ENCODE peak calls at places on chromosomes 13 and 19, in ten cellular contexts. Q is lower lobe of right lung; I is psoas muscle; P is activated T-cell treated with anti-CD3 and anti-CD28 coated beads, Interleukin-2, amount 50 U/mL, for 72 hours; R is sciatic nerve; K is HCT116; U is foreskin keratinocyte; S is upper lobe of left lung; T is activated CD8-positive, alpha-beta T cell treated with anti-CD3 and anti-CD28 coated beads for 36 hours; H is PC-3. M is an unnamed sample.

GRCh38 chr13:51643114-51643881 is 59.0 kb downstream of the WDFY2 start:
- ATAC-seq in Q (no peak), I (peak; percentile 27), P (no peak), R (peak; percentile 11), K (peak; percentile 61), U (peak; percentile 88), S (peak; percentile 59), T (peak; percentile 12), H (peak; percentile 58), M (peak; percentile 41)

GRCh38 chr19:48680436-48681126 is 7.8 kb upstream of the NTN5 start:
- ATAC-seq in Q (no peak), I (peak; percentile 13), P (no peak), R (no peak), K (no peak), U (no peak), S (no peak), T (no peak), H (no peak), M (no peak)

GRCh38 chr13:49020328-49020727 is 44.6 kb downstream of the FNDC3A start:
- ATAC-seq in Q (no peak), I (no peak), P (no peak), R (no peak), K (no peak), U (no peak), S (no peak), T (no peak), H (no peak), M (no peak)

GRCh38 chr13:75468098-75468497 is 13.9 kb downstream of the TBC1D4 start:
- ATAC-seq in Q (no peak), I (no peak), P (no peak), R (no peak), K (no peak), U (no peak), S (no peak), T (no peak), H (no peak), M (no peak)

GRCh38 chr19:1653300-1653628 is 849 bp upstream of the TCF3 start:
- ATAC-seq in Q (peak; percentile 0), I (no peak), P (peak; percentile 0), R (peak; percentile 14), K (peak; percentile 15), U (no peak), S (peak; percentile 41), T (no peak), H (no peak), M (no peak)

GRCh38 chr13:80251403-80251802 is 89.5 kb downstream of the SPRY2 start:
- ATAC-seq in Q (no peak), I (no peak), P (no peak), R (no peak), K (no peak), U (no peak), S (no peak), T (no peak), H (peak; percentile 42), M (no peak)

GRCh38 chr13:52999093-52999696 is 29.4 kb upstream of the OLFM4 start:
- ATAC-seq in Q (no peak), I (no peak), P (no peak), R (peak; percentile 61), K (no peak), U (no peak), S (no peak), T (no peak), H (no peak), M (peak; percentile 94)

GRCh38 chr19:1090731-1091543 is 4.2 kb downstream of the POLR2E start:
- ATAC-seq in Q (no peak), I (no peak), P (peak; percentile 33), R (no peak), K (no peak), U (no peak), S (no peak), T (peak; percentile 35), H (no peak), M (no peak)

GRCh38 chr13:21686761-21687391 is 16.0 kb downstream of the FGF9 start:
- ATAC-seq in Q (no peak), I (no peak), P (peak; percentile 96), R (no peak), K (no peak), U (no peak), S (no peak), T (peak; percentile 95), H (no peak), M (no peak)

GRCh38 chr19:34243876-34244578 is 10.3 kb upstream of the GARRE1 start:
- ATAC-seq in Q (no peak), I (peak; percentile 66), P (no peak), R (no peak), K (peak; percentile 8), U (no peak), S (no peak), T (no peak), H (no peak), M (no peak)

GRCh38 chr19:17489392-17490030 is 19.2 kb downstream of the SLC27A1 start:
- ATAC-seq in Q (no peak), I (no peak), P (no peak), R (no peak), K (no peak), U (no peak), S (peak; percentile 5), T (no peak), H (no peak), M (no peak)

GRCh38 chr13:87884874-87885273 is 213.7 kb downstream of the SLITRK5 start:
- ATAC-seq in Q (no peak), I (no peak), P (no peak), R (peak; percentile 30), K (no peak), U (peak; percentile 78), S (peak; percentile 32), T (no peak), H (peak; percentile 87), M (no peak)

GRCh38 chr19:13172335-13173128 is 22.3 kb downstream of the IER2 start:
- ATAC-seq in Q (peak; percentile 61), I (peak; percentile 72), P (peak; percentile 24), R (peak; percentile 29), K (peak; percentile 33), U (no peak), S (peak; percentile 48), T (peak; percentile 17), H (peak; percentile 1), M (no peak)